ENCODE peak calls at places on chromosomes 13 and 19, in nine cellular contexts. E is cardiac muscle cell, X is endothelial cell of umbilical vein, C is lower lobe of right lung, T is stomach, M is uterus, J is vagina, U is tibial nerve, V is epithelial cell of esophagus. K is an unnamed sample.

GRCh38 chr13:46114599-46114998 is 9.8 kb upstream of the CPB2 start:
- DNase-seq in C (no peak), U (no peak), E (no peak), V (no peak), T (no peak), X (no peak), M (no peak), J (no peak), K (no peak)

GRCh38 chr19:35142531-35143230 is 374 bp upstream of the FXYD7 start:
- DNase-seq in U (no peak), X (peak; percentile 43), M (peak; percentile 55), T (peak; percentile 64), C (no peak), J (no peak), E (peak; percentile 52), V (peak; percentile 43), K (no peak)

GRCh38 chr13:42377640-42378382 is 105.9 kb downstream of the AKAP11 start:
- DNase-seq in T (no peak), E (peak; percentile 41), J (no peak), U (no peak), M (no peak), X (no peak), V (no peak), C (no peak), K (no peak)

GRCh38 chr13:29438772-29439171 is 156.7 kb downstream of the SLC7A1 start:
- DNase-seq in E (peak; percentile 39), J (no peak), X (no peak), U (no peak), T (no peak), V (no peak), C (no peak), M (no peak), K (no peak)

GRCh38 chr19:14612657-14613056 is 29.8 kb downstream of the CLEC17A start:
- DNase-seq in M (no peak), E (no peak), C (no peak), X (no peak), J (no peak), V (no peak), T (no peak), U (no peak), K (no peak)

GRCh38 chr13:46588019-46588418 is 35.0 kb downstream of the LRCH1 start:
- DNase-seq in J (no peak), E (no peak), C (no peak), X (no peak), U (no peak), T (no peak), M (no peak), V (no peak), K (no peak)

GRCh38 chr13:110294146-110294545 is 12.8 kb downstream of the COL4A1 start:
- DNase-seq in X (no peak), J (no peak), C (no peak), T (no peak), V (no peak), E (peak; percentile 73), U (no peak), M (no peak), K (no peak)

GRCh38 chr13:30123575-30123974 is 183.8 kb downstream of the KATNAL1 start:
- DNase-seq in M (no peak), U (no peak), J (no peak), V (no peak), C (no peak), X (no peak), T (no peak), E (no peak), K (no peak)

GRCh38 chr19:23867895-23868294 is 46.8 kb upstream of the ZNF726 start:
- DNase-seq in C (no peak), T (no peak), U (no peak), X (no peak), J (no peak), V (no peak), E (no peak), M (no peak), K (no peak)

GRCh38 chr13:45954861-45955595 is 97.5 kb downstream of the ZC3H13 start:
- DNase-seq in C (no peak), M (no peak), V (no peak), J (no peak), T (no peak), X (no peak), U (no peak), E (peak; percentile 31), K (no peak)

GRCh38 chr19:1495799-1496713 is 5.1 kb downstream of the REEP6 start:
- DNase-seq in J (no peak), E (no peak), M (no peak), U (no peak), T (no peak), X (no peak), C (no peak), V (peak; percentile 48), K (peak; percentile 44)

GRCh38 chr13:20134732-20135131 is 26.1 kb downstream of the GJA3 start:
- DNase-seq in C (no peak), M (no peak), V (no peak), T (no peak), E (no peak), X (no peak), J (peak; percentile 62), U (no peak), K (no peak)

GRCh38 chr19:12867120-12868099 is 13.8 kb downstream of the DNASE2 start:
- DNase-seq in X (peak; percentile 73), C (peak; percentile 75), E (peak; percentile 72), M (no peak), V (peak; percentile 48), T (peak; percentile 73), J (no peak), U (no peak), K (peak; percentile 28)

GRCh38 chr13:33514362-33514761 is 228.8 kb upstream of the STARD13 start:
- DNase-seq in X (no peak), J (no peak), U (no peak), T (no peak), M (no peak), E (no peak), V (peak; percentile 31), C (no peak), K (no peak)

GRCh38 chr19:58545286-58546068 is 1.6 kb downstream of the TRIM28 start:
- DNase-seq in U (no peak), M (no peak), T (no peak), J (peak; percentile 85), E (no peak), X (no peak), C (no peak), V (no peak), K (no peak)

GRCh38 chr13:51223284-51224270 is 1.4 kb downstream of the FAM124A start:
- DNase-seq in U (no peak), M (peak; percentile 27), V (no peak), J (no peak), T (no peak), E (no peak), X (peak; percentile 18), C (no peak), K (no peak)

GRCh38 chr13:68439821-68440220 is 1209.7 kb upstream of the PCDH9 start:
- DNase-seq in U (no peak), T (no peak), M (no peak), X (peak; percentile 60), C (no peak), V (peak; percentile 60), E (no peak), J (no peak), K (peak; percentile 37)

GRCh38 chr13:99256709-99257108 is 1.5 kb downstream of the GPR18 start:
- DNase-seq in C (no peak), U (no peak), E (peak; percentile 61), J (no peak), V (no peak), M (no peak), T (no peak), X (no peak), K (no peak)
- H3K4me3 ChIP-seq in C (no peak overlapping the region), U (no peak overlapping the region), E (no peak overlapping the region), J (no peak overlapping the region), V (no peak overlapping the region), M (no peak overlapping the region), T (no peak overlapping the region), X (no peak overlapping the region), K (no peak overlapping the region)

DNA sequence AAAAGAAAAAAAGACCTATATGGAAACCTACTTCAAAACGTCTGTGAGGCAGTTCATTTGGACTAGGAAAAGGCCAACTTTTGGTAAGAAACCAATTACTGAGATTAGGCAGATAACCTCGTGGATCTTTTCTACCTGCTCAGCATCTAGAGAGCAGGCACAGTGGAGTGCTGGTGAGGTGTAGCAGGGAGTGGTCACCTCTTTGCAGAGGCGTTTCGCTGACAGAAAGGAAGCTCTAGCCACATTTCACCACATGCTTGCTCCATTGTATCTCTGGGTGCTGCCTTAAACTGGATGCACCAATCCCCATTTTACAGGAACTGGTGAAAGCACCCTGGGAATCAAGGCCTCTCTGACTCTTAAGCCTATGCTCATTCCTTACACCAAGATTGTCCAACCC is 360.5 kb downstream of the LIG4 start:
- DNase-seq in C (no peak), E (no peak), X (no peak), U (no peak), M (no peak), T (no peak), V (no peak), J (no peak), K (no peak)
- TF ChIP-seq CTCF in C (no peak), E (no peak), X (no peak), U (no peak), M (no peak), T (no peak), V (no peak), J (no peak), K (no peak)

DNA sequence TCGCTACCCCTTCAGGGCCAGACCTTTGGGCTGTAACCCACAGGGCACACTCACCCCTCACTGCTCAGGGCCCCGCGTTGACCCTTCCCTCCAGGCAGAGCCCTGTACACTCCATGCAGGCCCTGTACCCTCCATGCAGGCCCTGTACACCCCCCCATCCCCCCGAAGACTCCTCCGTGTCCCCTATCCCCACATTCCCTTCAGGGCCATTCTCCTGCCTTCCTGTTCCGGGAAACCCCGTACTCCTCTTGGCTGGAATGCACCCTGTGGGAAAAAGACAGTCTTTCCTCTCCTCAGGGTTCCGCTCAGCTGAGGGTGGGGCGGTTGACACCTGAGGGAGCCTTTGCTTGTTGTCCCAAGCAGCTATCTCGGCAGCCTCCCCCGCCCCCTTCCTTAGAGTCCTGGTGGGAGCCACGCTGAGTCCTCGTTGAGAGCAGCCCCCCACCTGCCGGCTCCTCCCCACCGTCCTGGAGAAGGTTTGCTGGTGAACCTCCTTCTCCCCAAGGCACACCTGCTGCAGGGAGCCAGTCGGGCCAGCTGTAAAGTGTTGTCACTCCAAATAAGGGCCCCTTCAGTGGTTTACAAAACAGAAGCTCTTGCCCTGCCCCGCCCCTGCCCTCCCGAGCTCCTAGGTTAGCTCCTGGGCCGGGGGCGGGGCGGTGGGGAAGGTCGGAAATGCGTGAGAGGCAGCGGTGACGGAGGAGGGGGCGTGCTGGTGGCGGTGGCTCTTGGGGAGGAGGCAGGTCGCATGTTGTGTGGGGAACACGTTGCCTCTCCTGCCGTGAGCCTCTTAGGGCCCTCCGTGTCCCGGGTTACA is 1.4 kb downstream of the GNA11 start:
- DNase-seq in V (peak; percentile 33), X (no peak), T (no peak), U (no peak), E (no peak), M (no peak), C (no peak), J (no peak), K (peak; percentile 10)
- H3K4me3 ChIP-seq in V (peak overlapping the region; percentile 84), X (peak overlapping the region; percentile 99), T (peak overlapping the region; percentile 96), U (peak overlapping the region; percentile 91), E (peak overlapping the region; percentile 96), M (peak overlapping the region; percentile 95), C (peak overlapping the region; percentile 94), J (peak overlapping the region; percentile 93), K (peak overlapping the region; percentile 89)

DNA sequence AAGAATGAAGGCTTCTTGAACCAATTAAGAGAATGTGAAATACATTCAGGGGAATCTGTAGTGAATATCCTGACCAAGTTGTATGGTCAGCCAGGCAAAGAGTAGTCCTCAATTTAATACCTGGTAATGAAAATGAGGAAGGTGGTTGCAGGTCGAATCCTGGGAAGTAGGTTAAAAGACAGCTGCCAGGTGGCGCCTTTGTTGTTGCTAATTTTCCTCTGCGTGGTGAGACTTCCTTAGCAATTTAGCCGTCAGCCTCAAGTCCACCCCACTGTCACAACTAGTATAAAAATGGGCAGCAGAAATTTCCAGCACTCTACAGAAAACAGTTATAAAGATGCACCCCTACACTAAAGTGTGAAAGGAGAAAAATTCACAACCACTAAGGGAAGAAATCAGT is 235.7 kb downstream of the NHLRC3 start:
- DNase-seq in J (no peak), V (peak; percentile 49), C (no peak), U (no peak), T (peak; percentile 33), E (peak; percentile 26), M (no peak), X (peak; percentile 17), K (peak; percentile 43)
- TF ChIP-seq CTCF in J (no peak), V (peak; percentile 50), C (no peak), U (no peak), T (no peak), E (peak; percentile 12), M (peak; percentile 9), X (no peak), K (peak; percentile 48)